ENCODE peak calls at places on chromosomes 13 and 19, in six cellular contexts. P, L, N, Z, J and W are unnamed samples.

GRCh38 chr13:49670828-49671227 is 20.5 kb downstream of the EBPL start:
- DNase-seq in J (no peak), L (no peak), N (no peak), P (no peak), Z (no peak), W (no peak)

GRCh38 chr13:33455291-33455690 is 169.7 kb upstream of the STARD13 start:
- DNase-seq in Z (no peak), N (no peak), L (no peak), J (no peak), P (no peak), W (no peak)

GRCh38 chr13:95296326-95296939 is 4.8 kb downstream of the ABCC4 start:
- DNase-seq in N (peak), L (no peak), P (peak), Z (no peak), J (peak), W (no peak)

GRCh38 chr13:97621631-97622030 is 187.7 kb downstream of the RAP2A start:
- DNase-seq in Z (no peak), L (no peak), N (no peak), J (no peak), P (no peak), W (no peak)

GRCh38 chr13:83563499-83563898 is 318.8 kb downstream of the SLITRK1 start:
- DNase-seq in J (no peak), N (no peak), P (no peak), L (no peak), Z (no peak), W (no peak)

GRCh38 chr13:73025212-73026012 is 33.4 kb upstream of the KLF5 start:
- DNase-seq in Z (no peak), N (no peak), P (no peak), J (no peak), L (no peak), W (no peak)

GRCh38 chr19:58356971-58357797 is 3.9 kb upstream of the A1BG start:
- DNase-seq in Z (no peak), P (no peak), N (no peak), J (no peak), L (peak), W (no peak)

GRCh38 chr13:101757446-101758039 is 305.1 kb downstream of the ITGBL1 start:
- DNase-seq in Z (peak), P (no peak), N (no peak), L (no peak), J (peak), W (no peak)

GRCh38 chr13:106597190-106597589 is 29.3 kb upstream of the ARGLU1 start:
- DNase-seq in N (no peak), L (no peak), J (peak), Z (no peak), P (peak), W (no peak)

GRCh38 chr19:52453324-52454094 is at the start of gene ZNF578:
- DNase-seq in Z (no peak), L (peak), N (peak), P (peak), J (no peak), W (no peak)

GRCh38 chr13:109439813-109440212 is 346.6 kb downstream of the IRS2 start:
- DNase-seq in J (no peak), N (no peak), P (no peak), L (no peak), Z (no peak), W (no peak)

GRCh38 chr13:89869312-89869711 is 1478.2 kb upstream of the MIR17HG start:
- DNase-seq in J (no peak), L (no peak), P (no peak), Z (no peak), N (no peak), W (no peak)

GRCh38 chr13:70023506-70023905 is 84.1 kb upstream of the ATXN8OS start:
- DNase-seq in P (no peak), L (no peak), N (no peak), J (no peak), Z (no peak), W (no peak)

GRCh38 chr19:34181111-34181864 is 9.0 kb downstream of the LSM14A start:
- DNase-seq in L (no peak), Z (no peak), N (no peak), P (no peak), J (no peak), W (no peak)

GRCh38 chr13:69585656-69586055 is 522.0 kb upstream of the ATXN8OS start:
- DNase-seq in Z (no peak), N (peak), L (no peak), J (peak), P (no peak), W (no peak)

GRCh38 chr13:90118467-90119071 is 1228.9 kb upstream of the MIR17HG start:
- DNase-seq in P (no peak), Z (no peak), J (peak), L (no peak), N (no peak), W (no peak)

GRCh38 chr19:18029617-18030338 is 21.8 kb downstream of the ARRDC2 start:
- DNase-seq in N (peak), Z (no peak), J (peak), P (no peak), L (no peak), W (no peak)

GRCh38 chr19:55069137-55069858 is 6.3 kb upstream of the RDH13 start:
- DNase-seq in L (no peak), P (peak), N (no peak), J (peak), Z (no peak), W (no peak)

GRCh38 chr19:13984875-13985741 is 21.0 kb downstream of the RFX1 start:
- DNase-seq in L (peak), Z (peak), J (no peak), N (no peak), P (no peak), W (no peak)

GRCh38 chr19:12611361-12611699 is 610 bp downstream of the ZNF791 start:
- DNase-seq in N (peak), Z (no peak), P (peak), L (no peak), J (peak), W (peak)

GRCh38 chr19:47518139-47518538 is 3.3 kb upstream of the NAPA start:
- DNase-seq in J (no peak), L (no peak), P (no peak), N (no peak), Z (no peak), W (no peak)